ENCODE peak calls at places on chromosome 16, in seven cellular contexts. One of them, this sample, is unnamed. For H3K4me1, the result is how much of the 10 kb centered on the place peaks cover.

GRCh38 chr16:67396159-67396774 is 3.0 kb upstream of the TPPP3 start:
- DNase-seq in colonic mucosa: peak
- DNase-seq in astrocyte: peak
- DNase-seq in heart right ventricle: peak
- DNase-seq in prostate gland: peak
- DNase-seq in left ventricle myocardium inferior: peak
- DNase-seq in MM.1S: peak
- DNase-seq in this sample: no peak

GRCh38 chr16:11398851-11399250 is 53.6 kb downstream of the RMI2 start:
- DNase-seq in astrocyte: no peak
- DNase-seq in prostate gland: no peak
- DNase-seq in left ventricle myocardium inferior: no peak
- DNase-seq in heart right ventricle: no peak
- DNase-seq in MM.1S: no peak
- DNase-seq in colonic mucosa: no peak
- DNase-seq in this sample: no peak

GRCh38 chr16:11560701-11561439 is 25.8 kb downstream of the LITAF start:
- DNase-seq in prostate gland: no peak
- DNase-seq in heart right ventricle: no peak
- DNase-seq in colonic mucosa: no peak
- DNase-seq in MM.1S: no peak
- DNase-seq in astrocyte: no peak
- DNase-seq in left ventricle myocardium inferior: no peak
- DNase-seq in this sample: peak

GRCh38 chr16:2773188-2773968 is 3.7 kb downstream of the ELOB start:
- DNase-seq in prostate gland: no peak
- DNase-seq in astrocyte: peak
- DNase-seq in heart right ventricle: no peak
- DNase-seq in MM.1S: no peak
- DNase-seq in left ventricle myocardium inferior: no peak
- DNase-seq in colonic mucosa: no peak
- DNase-seq in this sample: no peak

GRCh38 chr16:67298277-67298676 is 18.9 kb downstream of the PLEKHG4 start:
- DNase-seq in prostate gland: no peak
- DNase-seq in MM.1S: no peak
- DNase-seq in astrocyte: no peak
- DNase-seq in heart right ventricle: no peak
- DNase-seq in left ventricle myocardium inferior: no peak
- DNase-seq in colonic mucosa: no peak
- DNase-seq in this sample: no peak

GRCh38 chr16:68422396-68422964 is 25.8 kb downstream of the SMPD3 start:
- DNase-seq in colonic mucosa: no peak
- DNase-seq in astrocyte: no peak
- DNase-seq in heart right ventricle: no peak
- DNase-seq in left ventricle myocardium inferior: no peak
- DNase-seq in MM.1S: no peak
- DNase-seq in prostate gland: no peak
- DNase-seq in this sample: no peak

GRCh38 chr16:77723108-77723514 is 797 bp downstream of the NUDT7 start:
- DNase-seq in MM.1S: peak
- DNase-seq in astrocyte: peak
- DNase-seq in prostate gland: no peak
- DNase-seq in left ventricle myocardium inferior: peak
- DNase-seq in heart right ventricle: peak
- DNase-seq in colonic mucosa: peak
- DNase-seq in this sample: peak

GRCh38 chr16:22206013-22206846 is at the start of gene EEF2K:
- DNase-seq in heart right ventricle: peak
- DNase-seq in astrocyte: peak
- DNase-seq in colonic mucosa: peak
- DNase-seq in prostate gland: peak
- DNase-seq in MM.1S: peak
- DNase-seq in left ventricle myocardium inferior: peak
- DNase-seq in this sample: peak

GRCh38 chr16:2516391-2517240 is 2.9 kb downstream of the ATP6V0C start:
- DNase-seq in astrocyte: no peak
- DNase-seq in left ventricle myocardium inferior: no peak
- DNase-seq in heart right ventricle: peak
- DNase-seq in prostate gland: no peak
- DNase-seq in MM.1S: no peak
- DNase-seq in colonic mucosa: no peak
- DNase-seq in this sample: no peak

GRCh38 chr16:17360810-17361209 is 110.0 kb downstream of the XYLT1 start:
- DNase-seq in left ventricle myocardium inferior: no peak
- DNase-seq in astrocyte: no peak
- DNase-seq in prostate gland: no peak
- DNase-seq in colonic mucosa: no peak
- DNase-seq in heart right ventricle: no peak
- DNase-seq in MM.1S: no peak
- DNase-seq in this sample: no peak

GRCh38 chr16:52474679-52475078 is 72.3 kb downstream of the TOX3 start:
- DNase-seq in MM.1S: no peak
- DNase-seq in prostate gland: no peak
- DNase-seq in astrocyte: no peak
- DNase-seq in heart right ventricle: no peak
- DNase-seq in left ventricle myocardium inferior: no peak
- DNase-seq in colonic mucosa: no peak
- DNase-seq in this sample: no peak

GRCh38 chr16:8537691-8538342 is 52.5 kb downstream of the TMEM114 start:
- DNase-seq in heart right ventricle: no peak
- DNase-seq in prostate gland: no peak
- DNase-seq in left ventricle myocardium inferior: no peak
- DNase-seq in MM.1S: no peak
- DNase-seq in colonic mucosa: no peak
- DNase-seq in astrocyte: no peak
- DNase-seq in this sample: no peak

GRCh38 chr16:75319513-75320401 is 68.3 kb upstream of the BCAR1 start:
- DNase-seq in astrocyte: peak
- DNase-seq in MM.1S: peak
- DNase-seq in prostate gland: no peak
- DNase-seq in heart right ventricle: no peak
- DNase-seq in left ventricle myocardium inferior: no peak
- DNase-seq in colonic mucosa: no peak
- DNase-seq in this sample: peak

GRCh38 chr16:15573274-15573895 is 69.6 kb downstream of the MARF1 start:
- DNase-seq in colonic mucosa: no peak
- DNase-seq in left ventricle myocardium inferior: no peak
- DNase-seq in MM.1S: no peak
- DNase-seq in prostate gland: no peak
- DNase-seq in astrocyte: no peak
- DNase-seq in heart right ventricle: no peak
- DNase-seq in this sample: no peak

GRCh38 chr16:24844101-24845030 is 1.4 kb upstream of the SLC5A11 start:
- DNase-seq in astrocyte: peak
- DNase-seq in MM.1S: no peak
- DNase-seq in prostate gland: no peak
- DNase-seq in colonic mucosa: peak
- DNase-seq in heart right ventricle: no peak
- DNase-seq in left ventricle myocardium inferior: no peak
- DNase-seq in this sample: no peak

GRCh38 chr16:79081292-79082066 is 519.1 kb downstream of the MAF start:
- DNase-seq in prostate gland: no peak
- DNase-seq in MM.1S: no peak
- DNase-seq in heart right ventricle: no peak
- DNase-seq in left ventricle myocardium inferior: no peak
- DNase-seq in astrocyte: no peak
- DNase-seq in colonic mucosa: no peak
- DNase-seq in this sample: no peak

GRCh38 chr16:50027829-50028228 is 2.8 kb downstream of the CNEP1R1 start:
- DNase-seq in MM.1S: no peak
- DNase-seq in left ventricle myocardium inferior: no peak
- DNase-seq in prostate gland: no peak
- DNase-seq in colonic mucosa: no peak
- DNase-seq in astrocyte: no peak
- DNase-seq in heart right ventricle: no peak
- DNase-seq in this sample: no peak

GRCh38 chr16:309476-309875 is 26.5 kb downstream of the PDIA2 start:
- DNase-seq in heart right ventricle: no peak
- DNase-seq in left ventricle myocardium inferior: no peak
- DNase-seq in astrocyte: no peak
- DNase-seq in prostate gland: no peak
- DNase-seq in MM.1S: no peak
- DNase-seq in colonic mucosa: no peak
- DNase-seq in this sample: peak

GRCh38 chr16:14187517-14188338 is 116.6 kb downstream of the MRTFB start:
- DNase-seq in prostate gland: no peak
- DNase-seq in heart right ventricle: no peak
- DNase-seq in left ventricle myocardium inferior: no peak
- DNase-seq in MM.1S: no peak
- DNase-seq in astrocyte: no peak
- DNase-seq in colonic mucosa: no peak
- DNase-seq in this sample: no peak

GRCh38 chr16:67155305-67156145 is 4.2 kb downstream of the TRADD start:
- DNase-seq in heart right ventricle: peak
- DNase-seq in MM.1S: peak
- DNase-seq in left ventricle myocardium inferior: peak
- DNase-seq in colonic mucosa: peak
- DNase-seq in prostate gland: peak
- DNase-seq in astrocyte: no peak
- DNase-seq in this sample: peak

GRCh38 chr16:31050280-31051030 is 17.1 kb downstream of the STX4 start:
- DNase-seq in MM.1S: no peak
- DNase-seq in left ventricle myocardium inferior: no peak
- DNase-seq in prostate gland: no peak
- DNase-seq in colonic mucosa: no peak
- DNase-seq in astrocyte: no peak
- DNase-seq in heart right ventricle: no peak
- DNase-seq in this sample: no peak

GRCh38 chr16:30335598-30336474 is 19.3 kb downstream of the CD2BP2 start:
- DNase-seq in colonic mucosa: peak
- DNase-seq in astrocyte: peak
- DNase-seq in MM.1S: peak
- DNase-seq in heart right ventricle: no peak
- DNase-seq in left ventricle myocardium inferior: no peak
- DNase-seq in prostate gland: no peak
- DNase-seq in this sample: no peak

GRCh38 chr16:75250809-75251279 is 580 bp downstream of the BCAR1 start:
- DNase-seq in MM.1S: no peak
- DNase-seq in left ventricle myocardium inferior: peak
- DNase-seq in heart right ventricle: peak
- DNase-seq in prostate gland: no peak
- DNase-seq in astrocyte: no peak
- DNase-seq in colonic mucosa: peak
- DNase-seq in this sample: no peak

GRCh38 chr16:27363797-27364196 is 38.2 kb upstream of the IL21R start:
- DNase-seq in heart right ventricle: no peak
- DNase-seq in left ventricle myocardium inferior: no peak
- DNase-seq in colonic mucosa: peak
- DNase-seq in prostate gland: peak
- DNase-seq in astrocyte: no peak
- DNase-seq in MM.1S: no peak
- DNase-seq in this sample: no peak

GRCh38 chr16:90023078-90023447 is 3.8 kb upstream of the DBNDD1 start:
- DNase-seq in left ventricle myocardium inferior: no peak
- DNase-seq in MM.1S: no peak
- DNase-seq in heart right ventricle: no peak
- DNase-seq in prostate gland: no peak
- DNase-seq in colonic mucosa: no peak
- DNase-seq in astrocyte: no peak
- DNase-seq in this sample: no peak
- H3K4me3 ChIP-seq in left ventricle myocardium inferior: peak
- H3K4me3 ChIP-seq in MM.1S: peak
- H3K4me3 ChIP-seq in heart right ventricle: peak
- H3K4me3 ChIP-seq in prostate gland: peak
- H3K4me3 ChIP-seq in colonic mucosa: peak
- H3K4me3 ChIP-seq in astrocyte: peak
- H3K4me3 ChIP-seq in this sample: no peak

DNA sequence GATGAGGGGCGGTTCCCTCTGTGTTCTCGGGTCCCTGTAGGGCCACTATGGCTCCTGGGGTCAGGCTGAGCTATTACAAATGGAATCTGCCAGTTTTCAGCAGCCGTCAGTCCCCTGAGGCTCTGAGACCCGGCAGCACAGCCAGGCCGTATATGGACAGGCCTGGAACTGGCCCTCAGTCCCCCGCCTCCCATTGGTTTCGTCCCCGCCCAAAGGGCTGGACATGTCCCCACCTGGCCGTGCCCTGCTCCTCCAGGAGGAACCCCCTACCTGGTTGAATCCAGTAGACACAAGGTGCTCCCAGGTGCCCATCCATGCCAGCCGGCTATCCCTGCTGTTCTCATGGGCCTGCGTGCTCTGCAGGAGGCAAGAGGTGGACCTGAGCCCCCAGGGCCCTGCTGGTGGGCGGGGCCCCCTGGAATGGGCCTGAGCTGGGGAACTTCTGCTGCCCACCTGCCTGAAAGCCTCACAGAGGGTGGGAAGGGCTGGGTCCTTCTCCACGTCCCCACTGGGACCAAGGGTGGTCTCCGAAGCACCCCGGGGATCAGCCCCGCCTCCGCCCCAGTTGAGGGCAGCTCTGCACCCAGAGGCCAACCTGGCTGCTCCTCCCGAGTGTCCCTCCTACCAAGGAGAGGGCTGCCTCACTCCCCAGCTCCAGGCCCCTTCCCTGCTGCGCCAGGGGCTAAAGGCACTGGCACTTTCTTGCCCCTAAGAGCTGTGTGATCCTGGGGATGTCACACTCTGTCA is 16.8 kb downstream of the VASN start:
- DNase-seq in heart right ventricle: peak
- DNase-seq in colonic mucosa: no peak
- DNase-seq in astrocyte: no peak
- DNase-seq in prostate gland: no peak
- DNase-seq in MM.1S: no peak
- DNase-seq in left ventricle myocardium inferior: peak
- DNase-seq in this sample: no peak
- H3K4me1 ChIP-seq in heart right ventricle: half or more
- H3K4me1 ChIP-seq in colonic mucosa: under half
- H3K4me1 ChIP-seq in astrocyte: half or more
- H3K4me1 ChIP-seq in prostate gland: under half
- H3K4me1 ChIP-seq in MM.1S: under half
- H3K4me1 ChIP-seq in left ventricle myocardium inferior: half or more
- H3K4me1 ChIP-seq in this sample: under half

GRCh38 chr16:89325861-89326471 is 108.5 kb downstream of the ZNF778 start:
- DNase-seq in MM.1S: peak
- DNase-seq in heart right ventricle: no peak
- DNase-seq in astrocyte: peak
- DNase-seq in prostate gland: no peak
- DNase-seq in colonic mucosa: peak
- DNase-seq in left ventricle myocardium inferior: peak
- DNase-seq in this sample: peak
- H3K27ac ChIP-seq in MM.1S: peak
- H3K27ac ChIP-seq in heart right ventricle: peak
- H3K27ac ChIP-seq in astrocyte: peak
- H3K27ac ChIP-seq in prostate gland: peak
- H3K27ac ChIP-seq in colonic mucosa: peak
- H3K27ac ChIP-seq in left ventricle myocardium inferior: peak
- H3K27ac ChIP-seq in this sample: peak

DNA sequence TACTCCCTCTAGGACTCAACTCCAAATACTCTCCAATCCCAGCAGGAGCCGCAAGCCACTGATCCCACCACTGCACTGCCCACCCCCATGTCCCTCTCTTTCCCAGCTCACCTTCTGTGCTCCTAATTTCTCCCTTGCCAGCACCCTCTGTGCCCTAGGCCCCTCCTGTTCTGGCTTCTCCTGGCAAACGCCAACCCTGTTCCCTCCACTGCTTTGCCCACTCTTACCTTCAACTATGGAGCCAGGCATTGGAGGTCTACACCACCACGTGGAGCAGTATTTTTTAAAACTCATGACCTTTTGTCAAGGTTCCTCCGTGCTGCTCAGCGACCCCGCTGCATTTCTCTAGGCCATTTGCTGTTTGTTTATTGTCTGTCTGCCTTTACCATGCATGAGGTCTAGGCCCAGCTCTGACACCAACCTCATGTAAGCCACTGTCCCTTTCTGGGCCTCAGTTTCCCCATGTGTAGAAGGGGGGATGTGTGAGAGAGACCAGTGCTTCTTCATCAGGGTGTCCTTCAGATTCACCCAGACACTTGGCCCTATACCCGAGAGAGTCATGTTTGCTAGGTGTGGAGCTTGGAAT is 4.6 kb downstream of the CCDC102A start:
- DNase-seq in heart right ventricle: no peak
- DNase-seq in left ventricle myocardium inferior: no peak
- DNase-seq in MM.1S: no peak
- DNase-seq in prostate gland: no peak
- DNase-seq in colonic mucosa: no peak
- DNase-seq in astrocyte: no peak
- DNase-seq in this sample: no peak
- H3K4me3 ChIP-seq in heart right ventricle: no peak
- H3K4me3 ChIP-seq in left ventricle myocardium inferior: no peak
- H3K4me3 ChIP-seq in MM.1S: no peak
- H3K4me3 ChIP-seq in prostate gland: no peak
- H3K4me3 ChIP-seq in colonic mucosa: no peak
- H3K4me3 ChIP-seq in astrocyte: no peak
- H3K4me3 ChIP-seq in this sample: no peak